ENCODE peak calls at places on chromosomes 7 and 10, in eight cellular contexts. M is NB4, S is heart left ventricle, D is transverse colon, J is K562, H is gastrocnemius medialis, Q is endothelial cell of umbilical vein, C is spleen. T is an unnamed sample.

GRCh38 chr10:71966046-71967004 is 2.1 kb downstream of the CHST3 start:
- DNase-seq in M (no peak), S (no peak), D (no peak), J (no peak), H (no peak), Q (no peak), C (no peak), T (peak; percentile 54)

GRCh38 chr10:5933909-5934546 is 43.3 kb downstream of the IL15RA start:
- DNase-seq in M (no peak), S (no peak), D (no peak), J (peak; percentile 49), H (no peak), Q (no peak), C (no peak), T (no peak)

GRCh38 chr7:135704074-135704473 is 23.9 kb downstream of the SLC13A4 start:
- DNase-seq in M (peak; percentile 45), S (no peak), D (no peak), J (peak; percentile 72), H (no peak), Q (no peak), C (no peak), T (no peak)

GRCh38 chr7:26135551-26135950 is 16.4 kb upstream of the NFE2L3 start:
- DNase-seq in M (no peak), S (no peak), D (no peak), J (no peak), H (no peak), Q (no peak), C (no peak), T (no peak)

GRCh38 chr7:103851357-103851756 is 138.1 kb downstream of the RELN start:
- DNase-seq in M (peak; percentile 44), S (no peak), D (no peak), J (no peak), H (no peak), Q (peak; percentile 7), C (no peak), T (no peak)

GRCh38 chr7:1931248-1931950 is 261.3 kb downstream of the ELFN1 start:
- DNase-seq in M (no peak), S (no peak), D (no peak), J (no peak), H (no peak), Q (peak; percentile 23), C (peak; percentile 56), T (peak; percentile 56)

GRCh38 chr7:90755041-90755440 is 158.9 kb downstream of the CDK14 start:
- DNase-seq in M (no peak), S (no peak), D (no peak), J (no peak), H (no peak), Q (no peak), C (no peak), T (no peak)

GRCh38 chr7:36670585-36671431 is 53.5 kb downstream of the AOAH start:
- DNase-seq in M (peak; percentile 84), S (peak; percentile 41), D (peak; percentile 79), J (peak; percentile 80), H (peak; percentile 19), Q (peak; percentile 69), C (no peak), T (peak; percentile 70)

GRCh38 chr10:63720072-63720537 is 198.9 kb downstream of the REEP3 start:
- DNase-seq in M (peak; percentile 73), S (no peak), D (peak; percentile 56), J (peak; percentile 62), H (no peak), Q (peak; percentile 62), C (no peak), T (no peak)

GRCh38 chr10:3020311-3020710 is 47.0 kb upstream of the PFKP start:
- DNase-seq in M (no peak), S (no peak), D (no peak), J (no peak), H (no peak), Q (no peak), C (no peak), T (no peak)

GRCh38 chr10:43203491-43204393 is 63.1 kb downstream of the RASGEF1A start:
- DNase-seq in M (peak; percentile 36), S (peak; percentile 20), D (no peak), J (peak; percentile 93), H (peak; percentile 13), Q (no peak), C (peak; percentile 85), T (peak; percentile 1)

GRCh38 chr7:65820287-65820950 is 52.5 kb upstream of the VKORC1L1 start:
- DNase-seq in M (peak; percentile 32), S (no peak), D (no peak), J (no peak), H (no peak), Q (no peak), C (no peak), T (no peak)

GRCh38 chr7:47444376-47445098 is 137.4 kb downstream of the TNS3 start:
- DNase-seq in M (peak; percentile 45), S (no peak), D (peak; percentile 38), J (no peak), H (no peak), Q (peak; percentile 23), C (no peak), T (no peak)

GRCh38 chr10:116163308-116163707 is 109.7 kb downstream of the GFRA1 start:
- DNase-seq in M (no peak), S (no peak), D (no peak), J (no peak), H (no peak), Q (no peak), C (no peak), T (no peak)

GRCh38 chr10:105102977-105103376 is 461.9 kb downstream of the SORCS3 start:
- DNase-seq in M (no peak), S (no peak), D (no peak), J (no peak), H (no peak), Q (no peak), C (no peak), T (no peak)

GRCh38 chr7:50584793-50585399 is 19.7 kb upstream of the DDC start:
- DNase-seq in M (no peak), S (no peak), D (no peak), J (no peak), H (no peak), Q (no peak), C (no peak), T (no peak)

GRCh38 chr7:6578114-6579084 is 1.1 kb downstream of the ZDHHC4 start:
- DNase-seq in M (no peak), S (no peak), D (no peak), J (no peak), H (no peak), Q (no peak), C (no peak), T (no peak)

GRCh38 chr7:31192996-31193395 is 140.9 kb downstream of the ADCYAP1R1 start:
- DNase-seq in M (peak; percentile 56), S (peak; percentile 35), D (peak; percentile 31), J (peak; percentile 53), H (no peak), Q (peak; percentile 36), C (no peak), T (peak; percentile 82)

GRCh38 chr7:135232720-135233119 is 918 bp upstream of the STRA8 start:
- DNase-seq in M (peak; percentile 34), S (no peak), D (no peak), J (peak; percentile 62), H (no peak), Q (no peak), C (no peak), T (no peak)

GRCh38 chr7:51451751-51452465 is 135.3 kb upstream of the COBL start:
- DNase-seq in M (no peak), S (no peak), D (no peak), J (no peak), H (no peak), Q (no peak), C (no peak), T (no peak)

DNA sequence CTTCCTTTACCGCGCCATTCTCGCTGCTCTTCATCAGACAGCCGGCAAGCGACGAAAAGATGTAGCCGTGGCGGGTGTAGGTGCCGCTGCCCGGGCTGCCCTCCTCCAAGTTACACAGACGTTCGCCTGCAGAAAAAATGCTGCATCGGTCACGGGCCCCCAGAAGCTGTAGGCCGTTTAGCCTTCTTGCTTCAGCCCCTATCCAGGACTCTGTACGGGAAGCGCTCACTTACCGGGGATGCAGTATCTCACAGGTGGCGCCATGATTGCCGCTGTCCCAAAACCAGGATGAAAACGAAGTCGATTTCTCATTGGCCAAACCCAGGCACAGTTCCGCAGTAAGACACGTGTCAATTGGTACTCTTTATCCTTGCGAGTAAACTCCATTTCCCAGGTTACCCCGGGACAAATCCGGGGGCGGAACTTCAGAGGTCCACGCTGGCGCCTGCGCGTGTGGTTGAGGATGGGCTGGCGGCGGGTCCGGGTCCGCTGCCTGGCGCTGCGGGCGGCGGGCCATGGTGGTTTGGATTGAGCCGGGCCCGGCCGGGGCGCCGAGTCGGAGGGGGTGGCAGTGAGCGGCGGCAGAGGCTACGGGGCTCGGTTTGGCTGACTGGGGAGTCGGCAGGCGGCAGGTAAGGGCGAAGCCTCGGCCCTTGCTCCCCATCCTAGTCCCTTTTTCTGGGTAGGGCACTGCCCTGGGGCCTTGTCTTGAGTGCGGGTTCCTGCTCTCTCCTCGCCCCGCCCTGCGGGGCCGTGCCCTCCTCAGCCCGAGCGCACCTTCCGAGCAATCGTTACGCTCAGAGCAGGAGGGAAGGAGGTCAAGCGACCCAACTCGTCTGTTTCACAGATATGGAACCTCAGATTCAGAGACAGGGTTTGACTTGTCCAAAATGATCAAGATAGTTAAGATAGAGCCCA is at the start of the genes EXOSC1 and ZDHHC16:
- DNase-seq in M (peak; percentile 98), S (peak; percentile 93), D (peak; percentile 93), J (peak; percentile 91), H (peak; percentile 87), Q (peak; percentile 96), C (peak; percentile 97), T (peak; percentile 99)
- TF ChIP-seq POLR2A in M (peak; percentile 83), S (peak; percentile 81), D (peak; percentile 72), J (peak; percentile 77), H (peak; percentile 50), Q (peak; percentile 84), C (no peak), T (peak; percentile 78)

GRCh38 chr7:137992738-137993394 is 9.0 kb downstream of the CREB3L2 start:
- DNase-seq in M (peak; percentile 97), S (peak; percentile 66), D (peak; percentile 58), J (no peak), H (peak; percentile 87), Q (peak; percentile 95), C (no peak), T (no peak)
- TF ChIP-seq POLR2A in M (no peak), S (no peak), D (no peak), J (no peak), H (no peak), Q (no peak), C (no peak), T (no peak)

GRCh38 chr10:124093076-124093773 is at the start of gene CHST15:
- DNase-seq in M (no peak), S (peak; percentile 56), D (peak; percentile 46), J (no peak), H (peak; percentile 36), Q (peak; percentile 63), C (no peak), T (peak; percentile 86)
- TF ChIP-seq POLR2A in M (no peak), S (peak; percentile 17), D (peak; percentile 57), J (no peak), H (peak; percentile 61), Q (no peak), C (no peak), T (no peak)

DNA sequence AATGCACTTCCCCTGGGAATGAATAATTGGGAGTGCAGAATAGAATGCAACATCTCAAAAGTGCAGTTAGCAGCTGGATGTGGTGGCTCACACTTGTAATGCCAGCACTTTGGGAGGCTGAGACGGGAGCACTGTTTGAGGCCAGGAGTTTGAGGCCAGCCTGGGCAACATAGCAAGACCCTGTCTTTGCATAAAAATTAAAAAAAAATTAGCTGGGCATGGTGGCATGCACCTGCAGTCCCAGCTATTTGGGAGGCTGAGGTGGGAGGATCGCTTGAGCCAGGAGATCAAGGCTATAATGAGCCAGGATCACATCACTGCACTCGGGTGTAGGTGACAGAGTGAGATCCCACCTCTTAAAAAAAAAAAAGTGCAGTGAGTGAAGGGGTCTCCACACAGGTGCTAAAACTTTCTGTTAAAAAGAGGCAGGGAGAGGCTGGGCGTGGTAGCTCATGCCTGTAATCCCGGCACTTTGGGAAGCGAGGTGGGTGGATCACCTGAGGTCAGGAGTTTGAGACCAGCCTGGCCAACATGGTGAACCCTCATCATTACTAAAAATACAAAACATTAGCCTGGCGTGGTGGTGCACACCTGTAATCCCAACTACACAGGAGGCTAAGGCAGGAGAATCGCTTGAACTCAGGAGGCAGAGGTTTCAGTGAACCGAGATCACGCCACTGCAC is 13.5 kb upstream of the ZMIZ1 start:
- DNase-seq in M (no peak), S (peak; percentile 2), D (no peak), J (no peak), H (no peak), Q (no peak), C (peak; percentile 23), T (no peak)
- TF ChIP-seq POLR2A in M (no peak), S (no peak), D (no peak), J (no peak), H (no peak), Q (no peak), C (no peak), T (no peak)